ENCODE peak calls at places on chromosomes 16 and 17, in six cellular contexts. One of them, this sample, is unnamed.

GRCh38 chr16:78903237-78903636 is 697.3 kb downstream of the MAF start:
- DNase-seq in HuH-7: no peak
- DNase-seq in NCI-H1417: no peak
- DNase-seq in SJSA1: no peak
- DNase-seq in H54: no peak
- DNase-seq in left ventricle myocardium inferior: no peak
- DNase-seq in this sample: no peak

GRCh38 chr16:68668266-68668665 is 23.2 kb downstream of the CDH3 start:
- DNase-seq in HuH-7: no peak
- DNase-seq in NCI-H1417: no peak
- DNase-seq in SJSA1: no peak
- DNase-seq in H54: no peak
- DNase-seq in left ventricle myocardium inferior: no peak
- DNase-seq in this sample: no peak

GRCh38 chr17:67531291-67531690 is 154.2 kb downstream of the PITPNC1 start:
- DNase-seq in HuH-7: no peak
- DNase-seq in NCI-H1417: peak
- DNase-seq in SJSA1: no peak
- DNase-seq in H54: no peak
- DNase-seq in left ventricle myocardium inferior: peak
- DNase-seq in this sample: no peak

GRCh38 chr17:45223541-45224528 is 2.1 kb downstream of the FMNL1 start:
- DNase-seq in HuH-7: no peak
- DNase-seq in NCI-H1417: no peak
- DNase-seq in SJSA1: no peak
- DNase-seq in H54: peak
- DNase-seq in left ventricle myocardium inferior: no peak
- DNase-seq in this sample: no peak

GRCh38 chr17:1487939-1488825 is 4.3 kb downstream of the MYO1C start:
- DNase-seq in HuH-7: peak
- DNase-seq in NCI-H1417: peak
- DNase-seq in SJSA1: peak
- DNase-seq in H54: peak
- DNase-seq in left ventricle myocardium inferior: peak
- DNase-seq in this sample: no peak

GRCh38 chr17:82754297-82755208 is 2.7 kb downstream of the TBCD start:
- DNase-seq in HuH-7: no peak
- DNase-seq in NCI-H1417: no peak
- DNase-seq in SJSA1: no peak
- DNase-seq in H54: no peak
- DNase-seq in left ventricle myocardium inferior: no peak
- DNase-seq in this sample: peak

GRCh38 chr17:46772013-46772878 is 46.2 kb downstream of the WNT3 start:
- DNase-seq in HuH-7: peak
- DNase-seq in NCI-H1417: no peak
- DNase-seq in SJSA1: peak
- DNase-seq in H54: peak
- DNase-seq in left ventricle myocardium inferior: peak
- DNase-seq in this sample: peak

GRCh38 chr17:81556175-81556691 is 4.1 kb upstream of the FAAP100 start:
- DNase-seq in HuH-7: no peak
- DNase-seq in NCI-H1417: peak
- DNase-seq in SJSA1: no peak
- DNase-seq in H54: no peak
- DNase-seq in left ventricle myocardium inferior: no peak
- DNase-seq in this sample: no peak

This sample was measured in HAP-1.